ENCODE peak calls at places on chromosomes 4 and X, in five cellular contexts. One of them, this sample, is unnamed.

GRCh38 chr4:188941524-188942109 is 802.4 kb downstream of the TRIML1 start:
- DNase-seq in T-helper 2 cell: no peak
- DNase-seq in chondrocyte: no peak
- DNase-seq in H7: no peak
- DNase-seq in fibroblast of pulmonary artery: peak; percentile 74
- DNase-seq in this sample: no peak

GRCh38 chrX:2697741-2698294 is 6.7 kb downstream of the CD99 start:
- DNase-seq in T-helper 2 cell: no peak
- DNase-seq in chondrocyte: no peak
- DNase-seq in H7: no peak
- DNase-seq in fibroblast of pulmonary artery: no peak
- DNase-seq in this sample: no peak

GRCh38 chr4:120658772-120659171 is 263.8 kb downstream of the PRDM5 start:
- DNase-seq in T-helper 2 cell: no peak
- DNase-seq in chondrocyte: no peak
- DNase-seq in H7: no peak
- DNase-seq in fibroblast of pulmonary artery: peak; percentile 16
- DNase-seq in this sample: no peak

GRCh38 chrX:91434351-91435168 is at the start of gene PABPC5:
- DNase-seq in T-helper 2 cell: no peak
- DNase-seq in chondrocyte: peak; percentile 98
- DNase-seq in H7: peak; percentile 79
- DNase-seq in fibroblast of pulmonary artery: peak; percentile 83
- DNase-seq in this sample: no peak

GRCh38 chrX:74613350-74614192 is 853 bp downstream of the RLIM start:
- DNase-seq in T-helper 2 cell: no peak
- DNase-seq in chondrocyte: no peak
- DNase-seq in H7: peak; percentile 36
- DNase-seq in fibroblast of pulmonary artery: peak; percentile 52
- DNase-seq in this sample: no peak

GRCh38 chrX:19833034-19833677 is 54.2 kb downstream of the SH3KBP1 start:
- DNase-seq in T-helper 2 cell: no peak
- DNase-seq in chondrocyte: no peak
- DNase-seq in H7: no peak
- DNase-seq in fibroblast of pulmonary artery: no peak
- DNase-seq in this sample: no peak

GRCh38 chr4:6962211-6963041 is 52.8 kb downstream of the TBC1D14 start:
- DNase-seq in T-helper 2 cell: no peak
- DNase-seq in chondrocyte: no peak
- DNase-seq in H7: peak; percentile 81
- DNase-seq in fibroblast of pulmonary artery: no peak
- DNase-seq in this sample: no peak

GRCh38 chr4:184417802-184418511 is 56.4 kb downstream of the IRF2 start:
- DNase-seq in T-helper 2 cell: no peak
- DNase-seq in chondrocyte: no peak
- DNase-seq in H7: no peak
- DNase-seq in fibroblast of pulmonary artery: peak; percentile 69
- DNase-seq in this sample: no peak

GRCh38 chr4:61202638-61203495 is 2.7 kb downstream of the ADGRL3 start:
- DNase-seq in T-helper 2 cell: no peak
- DNase-seq in chondrocyte: no peak
- DNase-seq in H7: peak; percentile 57
- DNase-seq in fibroblast of pulmonary artery: peak; percentile 11
- DNase-seq in this sample: no peak

GRCh38 chr4:151022586-151022985 is 7.5 kb upstream of the LRBA start:
- DNase-seq in T-helper 2 cell: no peak
- DNase-seq in chondrocyte: no peak
- DNase-seq in H7: no peak
- DNase-seq in fibroblast of pulmonary artery: no peak
- DNase-seq in this sample: no peak

GRCh38 chrX:56800801-56801200 is 71.8 kb downstream of the NBDY start:
- DNase-seq in T-helper 2 cell: peak; percentile 38
- DNase-seq in chondrocyte: peak; percentile 35
- DNase-seq in H7: peak; percentile 17
- DNase-seq in fibroblast of pulmonary artery: peak; percentile 14
- DNase-seq in this sample: no peak

GRCh38 chr4:142497606-142498005 is 348.5 kb downstream of the INPP4B start:
- DNase-seq in T-helper 2 cell: no peak
- DNase-seq in chondrocyte: no peak
- DNase-seq in H7: no peak
- DNase-seq in fibroblast of pulmonary artery: peak; percentile 10
- DNase-seq in this sample: no peak

GRCh38 chrX:31222946-31223345 is 151.1 kb upstream of the FTHL17 start:
- DNase-seq in T-helper 2 cell: no peak
- DNase-seq in chondrocyte: no peak
- DNase-seq in H7: no peak
- DNase-seq in fibroblast of pulmonary artery: no peak
- DNase-seq in this sample: no peak

GRCh38 chr4:74501579-74501978 is 56.6 kb downstream of the AREG start:
- DNase-seq in T-helper 2 cell: no peak
- DNase-seq in chondrocyte: no peak
- DNase-seq in H7: no peak
- DNase-seq in fibroblast of pulmonary artery: peak; percentile 75
- DNase-seq in this sample: no peak

GRCh38 chrX:29561417-29561816 is 653.9 kb upstream of the MAGEB2 start:
- DNase-seq in T-helper 2 cell: no peak
- DNase-seq in chondrocyte: no peak
- DNase-seq in H7: no peak
- DNase-seq in fibroblast of pulmonary artery: peak; percentile 69
- DNase-seq in this sample: no peak

GRCh38 chrX:1391707-1392375 is at the start of gene SLC25A6:
- DNase-seq in T-helper 2 cell: peak; percentile 98
- DNase-seq in chondrocyte: peak; percentile 100
- DNase-seq in H7: peak; percentile 100
- DNase-seq in fibroblast of pulmonary artery: peak; percentile 98
- DNase-seq in this sample: peak; percentile 100

GRCh38 chr4:76987153-76987562 is 37.6 kb downstream of the SEPTIN11 start:
- DNase-seq in T-helper 2 cell: no peak
- DNase-seq in chondrocyte: no peak
- DNase-seq in H7: peak; percentile 21
- DNase-seq in fibroblast of pulmonary artery: peak; percentile 95
- DNase-seq in this sample: no peak

GRCh38 chr4:167052631-167053085 is 181.6 kb downstream of the SPOCK3 start:
- DNase-seq in T-helper 2 cell: no peak
- DNase-seq in chondrocyte: no peak
- DNase-seq in H7: no peak
- DNase-seq in fibroblast of pulmonary artery: no peak
- DNase-seq in this sample: no peak

GRCh38 chr4:1300466-1301455 is 11.1 kb downstream of the MAEA start:
- DNase-seq in T-helper 2 cell: no peak
- DNase-seq in chondrocyte: peak; percentile 74
- DNase-seq in H7: no peak
- DNase-seq in fibroblast of pulmonary artery: peak; percentile 72
- DNase-seq in this sample: no peak

GRCh38 chr4:90715242-90715641 is 588.0 kb downstream of the CCSER1 start:
- DNase-seq in T-helper 2 cell: no peak
- DNase-seq in chondrocyte: no peak
- DNase-seq in H7: no peak
- DNase-seq in fibroblast of pulmonary artery: no peak
- DNase-seq in this sample: no peak

GRCh38 chr4:2259541-2260267 is 2.2 kb downstream of the MXD4 start:
- DNase-seq in T-helper 2 cell: no peak
- DNase-seq in chondrocyte: peak; percentile 75
- DNase-seq in H7: no peak
- DNase-seq in fibroblast of pulmonary artery: no peak
- DNase-seq in this sample: peak; percentile 13